ENCODE peak calls at places on chromosomes 11 and 22, in eight cellular contexts. A is AG04449; G is T-cell; F is mesenchymal stem cell; W is stimulated activated CD4-positive, alpha-beta T cell treated with anti-CD3 and anti-CD28 coated beads, Interleukin-1b, Interleukin-23, amount 100 ng/mL, for 1 hour; U is CD8-positive, alpha-beta T cell; Q is neural progenitor cell; I is A172. J is an unnamed sample.

GRCh38 chr11:12175694-12176241 is 65.4 kb downstream of the MICAL2 start:
- DNase-seq in U (no peak), F (peak), Q (no peak), G (no peak), W (no peak), A (peak), I (peak), J (peak)

GRCh38 chr11:59778122-59778521 is 22.9 kb downstream of the STX3 start:
- DNase-seq in G (no peak), A (no peak), W (no peak), F (no peak), I (peak), U (no peak), Q (no peak), J (peak)

GRCh38 chr11:3002871-3003270 is 10.7 kb upstream of the NAP1L4 start:
- DNase-seq in F (no peak), A (no peak), Q (no peak), I (no peak), U (no peak), W (no peak), G (no peak), J (no peak)

GRCh38 chr22:32043391-32043790 is 330 bp downstream of the SLC5A1 start:
- DNase-seq in W (no peak), F (no peak), U (no peak), I (no peak), G (no peak), A (no peak), Q (no peak), J (no peak)

GRCh38 chr11:13208921-13209320 is 68.7 kb upstream of the BMAL1 start:
- DNase-seq in Q (no peak), I (no peak), U (no peak), G (no peak), F (no peak), A (no peak), W (no peak), J (no peak)

GRCh38 chr11:4441500-4441899 is 7.6 kb upstream of the OR52K2 start:
- DNase-seq in W (no peak), Q (no peak), U (no peak), I (no peak), F (no peak), A (no peak), G (no peak), J (no peak)

GRCh38 chr22:50264104-50264745 is 2.7 kb upstream of the MAPK12 start:
- DNase-seq in A (no peak), W (no peak), F (no peak), U (no peak), Q (no peak), G (no peak), I (no peak), J (no peak)

GRCh38 chr11:1502168-1502955 is 15.8 kb upstream of the MOB2 start:
- DNase-seq in G (no peak), W (no peak), F (no peak), A (no peak), U (no peak), Q (peak), I (no peak), J (no peak)

GRCh38 chr11:73317373-73317772 is 9.3 kb downstream of the ARHGEF17 start:
- DNase-seq in A (no peak), Q (no peak), F (no peak), U (no peak), W (no peak), I (no peak), G (no peak), J (peak)

GRCh38 chr11:124865181-124865901 is at the start of gene ROBO3:
- DNase-seq in Q (peak), I (no peak), F (peak), W (no peak), U (no peak), G (no peak), A (no peak), J (no peak)

GRCh38 chr11:45180158-45180887 is 33.9 kb downstream of the PRDM11 start:
- DNase-seq in G (no peak), W (no peak), A (no peak), U (no peak), Q (peak), I (peak), F (peak), J (peak)

GRCh38 chr11:126061707-126062678 is 673 bp downstream of the CDON start:
- DNase-seq in I (peak), U (no peak), F (peak), G (peak), Q (peak), W (no peak), A (no peak), J (peak)

GRCh38 chr22:44337658-44338004 is 24.9 kb upstream of the SHISAL1 start:
- DNase-seq in I (peak), Q (peak), F (peak), U (no peak), W (no peak), A (no peak), G (no peak), J (peak)

GRCh38 chr11:12803086-12803826 is 129.0 kb downstream of the TEAD1 start:
- DNase-seq in A (no peak), G (no peak), I (peak), W (no peak), U (no peak), Q (peak), F (peak), J (no peak)

GRCh38 chr11:27420217-27420616 is 52.4 kb downstream of the LGR4 start:
- DNase-seq in U (no peak), A (no peak), W (no peak), G (no peak), F (no peak), Q (no peak), I (no peak), J (no peak)

GRCh38 chr11:119484741-119485605 is 62.0 kb upstream of the THY1 start:
- DNase-seq in G (no peak), A (no peak), F (no peak), W (no peak), Q (peak), I (no peak), U (no peak), J (no peak)

GRCh38 chr11:65375012-65375411 is 7.4 kb downstream of the SLC25A45 start:
- DNase-seq in F (no peak), A (no peak), Q (no peak), W (no peak), G (no peak), I (no peak), U (no peak), J (no peak)

GRCh38 chr11:78802058-78802633 is 227.5 kb upstream of the NARS2 start:
- DNase-seq in F (peak), U (no peak), A (no peak), W (no peak), G (no peak), I (no peak), Q (peak), J (peak)

GRCh38 chr11:60970369-60970774 is 1.1 kb upstream of the CD6 start:
- DNase-seq in I (peak), G (peak), W (peak), F (peak), U (peak), A (no peak), Q (peak), J (peak)

GRCh38 chr11:122309262-122309925 is 193.4 kb upstream of the BLID start:
- DNase-seq in Q (no peak), A (no peak), F (no peak), W (no peak), I (no peak), U (no peak), G (no peak), J (no peak)

GRCh38 chr11:34351687-34352469 is 5.9 kb downstream of the ABTB2 start:
- DNase-seq in A (no peak), U (no peak), F (no peak), Q (no peak), G (no peak), W (no peak), I (no peak), J (no peak)

GRCh38 chr22:25134028-25134427 is 65.6 kb upstream of the CRYBB3 start:
- DNase-seq in Q (no peak), F (no peak), I (no peak), U (no peak), G (no peak), A (no peak), W (no peak), J (no peak)

J was measured in AG08395.